ENCODE peak calls at places on chromosome 15, in seven cellular contexts. G is HEK293T; I is H9; W is stimulated activated naive B cell treated with anti-CD40 and anti-IgM and Interleukin-4, amounts not matched to agents 10 μg/mL and 1 μg/mL and 100 μg/mL, for 72 hours; Y is retina; N is hippocampal formation; Z is fibroblast of the aortic adventitia. A is an unnamed sample.

GRCh38 chr15:55555089-55555488 is 33.1 kb downstream of the PYGO1 start:
- DNase-seq in G (no peak), I (no peak), W (no peak), Y (no peak), N (no peak), Z (no peak), A (no peak)

GRCh38 chr15:98807262-98807661 is 158.9 kb downstream of the IGF1R start:
- DNase-seq in G (no peak), I (no peak), W (no peak), Y (no peak), N (no peak), Z (peak; percentile 94), A (peak; percentile 94)

GRCh38 chr15:93246266-93247242 is 157.5 kb upstream of the RGMA start:
- DNase-seq in G (no peak), I (no peak), W (no peak), Y (peak; percentile 66), N (no peak), Z (no peak), A (no peak)

GRCh38 chr15:41603941-41604660 is 45.1 kb downstream of the TYRO3 start:
- DNase-seq in G (peak; percentile 60), I (peak; percentile 83), W (peak; percentile 21), Y (peak; percentile 72), N (peak; percentile 68), Z (peak; percentile 94), A (peak; percentile 69)

GRCh38 chr15:52735231-52736089 is 54.7 kb downstream of the ONECUT1 start:
- DNase-seq in G (peak; percentile 63), I (peak; percentile 73), W (peak; percentile 70), Y (peak; percentile 85), N (peak; percentile 42), Z (peak; percentile 84), A (peak; percentile 66)

GRCh38 chr15:101038327-101039003 is 119.3 kb downstream of the LRRK1 start:
- DNase-seq in G (no peak), I (peak; percentile 11), W (no peak), Y (no peak), N (no peak), Z (no peak), A (no peak)

GRCh38 chr15:62291262-62291661 is 126.2 kb upstream of the C2CD4B start:
- DNase-seq in G (no peak), I (no peak), W (no peak), Y (no peak), N (no peak), Z (no peak), A (no peak)

GRCh38 chr15:84981711-84982300 is at the start of gene PDE8A:
- DNase-seq in G (peak; percentile 49), I (peak; percentile 40), W (peak; percentile 24), Y (peak; percentile 69), N (no peak), Z (no peak), A (no peak)

GRCh38 chr15:53976844-53977392 is 1.3 kb upstream of the UNC13C start:
- DNase-seq in G (peak; percentile 23), I (peak; percentile 72), W (no peak), Y (peak; percentile 56), N (no peak), Z (no peak), A (no peak)

GRCh38 chr15:45719490-45719889 is 84.7 kb downstream of the SQOR start:
- DNase-seq in G (no peak), I (no peak), W (no peak), Y (no peak), N (no peak), Z (no peak), A (no peak)

GRCh38 chr15:58065445-58066041 is at the start of gene ALDH1A2:
- DNase-seq in G (peak; percentile 27), I (peak; percentile 62), W (no peak), Y (peak; percentile 78), N (no peak), Z (no peak), A (no peak)

GRCh38 chr15:101308604-101309435 is 13.8 kb upstream of the SNRPA1 start:
- DNase-seq in G (no peak), I (no peak), W (no peak), Y (no peak), N (no peak), Z (no peak), A (no peak)

GRCh38 chr15:85543741-85544155 is 163.3 kb downstream of the AKAP13 start:
- DNase-seq in G (no peak), I (peak; percentile 55), W (no peak), Y (no peak), N (no peak), Z (no peak), A (peak; percentile 20)

GRCh38 chr15:70586241-70586640 is 177.1 kb downstream of the UACA start:
- DNase-seq in G (no peak), I (peak; percentile 21), W (no peak), Y (no peak), N (no peak), Z (no peak), A (no peak)

GRCh38 chr15:101070024-101070423 is 150.9 kb downstream of the LRRK1 start:
- DNase-seq in G (no peak), I (no peak), W (no peak), Y (no peak), N (no peak), Z (no peak), A (no peak)

GRCh38 chr15:95639208-95639607 is 691.3 kb upstream of the NR2F2 start:
- DNase-seq in G (no peak), I (no peak), W (no peak), Y (no peak), N (no peak), Z (no peak), A (no peak)

GRCh38 chr15:76335129-76335850 is 1.3 kb upstream of the ISL2 start:
- DNase-seq in G (no peak), I (peak; percentile 72), W (no peak), Y (peak; percentile 84), N (no peak), Z (no peak), A (no peak)

GRCh38 chr15:65937476-65937875 is 68.2 kb downstream of the RAB11A start:
- DNase-seq in G (no peak), I (no peak), W (no peak), Y (no peak), N (no peak), Z (no peak), A (no peak)

GRCh38 chr15:75425966-75426500 is 25.5 kb downstream of the SIN3A start:
- DNase-seq in G (no peak), I (no peak), W (no peak), Y (no peak), N (no peak), Z (no peak), A (no peak)

GRCh38 chr15:62977952-62978811 is 64.4 kb upstream of the TPM1 start:
- DNase-seq in G (no peak), I (no peak), W (no peak), Y (peak; percentile 64), N (no peak), Z (peak; percentile 38), A (peak; percentile 34)

GRCh38 chr15:70643106-70643782 is 120.1 kb downstream of the UACA start:
- DNase-seq in G (no peak), I (no peak), W (no peak), Y (no peak), N (no peak), Z (no peak), A (no peak)

GRCh38 chr15:88089019-88089603 is 167.4 kb downstream of the NTRK3 start:
- DNase-seq in G (no peak), I (no peak), W (no peak), Y (no peak), N (no peak), Z (peak; percentile 72), A (no peak)